ENCODE peak calls at places on chromosome X, in ten cellular contexts. One of them, this sample, is unnamed.

GRCh38 chrX:150767475-150768131 is 74.4 kb downstream of the MTMR1 start:
- DNase-seq in stromal cell of bone marrow: peak
- DNase-seq in activated B cell treated with CpG ODN at 0.5 μM for 24 hours: no peak
- DNase-seq in body of pancreas: no peak
- DNase-seq in Kasumi-1: peak
- DNase-seq in natural killer cell: no peak
- DNase-seq in nephron progenitor cell: no peak
- DNase-seq in AG10803: peak
- DNase-seq in endothelial cell: no peak
- DNase-seq in posterior vena cava: no peak
- DNase-seq in this sample: no peak

GRCh38 chrX:113644426-113644825 is 803.8 kb upstream of the AMOT start:
- DNase-seq in stromal cell of bone marrow: no peak
- DNase-seq in activated B cell treated with CpG ODN at 0.5 μM for 24 hours: no peak
- DNase-seq in body of pancreas: no peak
- DNase-seq in Kasumi-1: no peak
- DNase-seq in natural killer cell: no peak
- DNase-seq in nephron progenitor cell: no peak
- DNase-seq in AG10803: peak
- DNase-seq in endothelial cell: no peak
- DNase-seq in posterior vena cava: no peak
- DNase-seq in this sample: no peak

GRCh38 chrX:115452256-115452655 is 108.7 kb upstream of the PLS3 start:
- DNase-seq in stromal cell of bone marrow: no peak
- DNase-seq in activated B cell treated with CpG ODN at 0.5 μM for 24 hours: no peak
- DNase-seq in body of pancreas: no peak
- DNase-seq in Kasumi-1: no peak
- DNase-seq in natural killer cell: no peak
- DNase-seq in nephron progenitor cell: no peak
- DNase-seq in AG10803: peak
- DNase-seq in endothelial cell: no peak
- DNase-seq in posterior vena cava: no peak
- DNase-seq in this sample: no peak

GRCh38 chrX:83077606-83078005 is 430.5 kb upstream of the POU3F4 start:
- DNase-seq in stromal cell of bone marrow: no peak
- DNase-seq in activated B cell treated with CpG ODN at 0.5 μM for 24 hours: no peak
- DNase-seq in body of pancreas: no peak
- DNase-seq in Kasumi-1: no peak
- DNase-seq in natural killer cell: no peak
- DNase-seq in nephron progenitor cell: no peak
- DNase-seq in AG10803: no peak
- DNase-seq in endothelial cell: no peak
- DNase-seq in posterior vena cava: no peak
- DNase-seq in this sample: no peak

GRCh38 chrX:67749536-67749935 is 205.7 kb downstream of the AR start:
- DNase-seq in stromal cell of bone marrow: no peak
- DNase-seq in activated B cell treated with CpG ODN at 0.5 μM for 24 hours: no peak
- DNase-seq in body of pancreas: no peak
- DNase-seq in Kasumi-1: no peak
- DNase-seq in natural killer cell: no peak
- DNase-seq in nephron progenitor cell: no peak
- DNase-seq in AG10803: peak
- DNase-seq in endothelial cell: no peak
- DNase-seq in posterior vena cava: no peak
- DNase-seq in this sample: no peak

GRCh38 chrX:41087219-41087618 is 2.0 kb downstream of the USP9X start:
- DNase-seq in stromal cell of bone marrow: no peak
- DNase-seq in activated B cell treated with CpG ODN at 0.5 μM for 24 hours: no peak
- DNase-seq in body of pancreas: no peak
- DNase-seq in Kasumi-1: no peak
- DNase-seq in natural killer cell: no peak
- DNase-seq in nephron progenitor cell: no peak
- DNase-seq in AG10803: no peak
- DNase-seq in endothelial cell: no peak
- DNase-seq in posterior vena cava: no peak
- DNase-seq in this sample: no peak

GRCh38 chrX:13646154-13646549 is 6.8 kb upstream of the TCEANC start:
- DNase-seq in stromal cell of bone marrow: no peak
- DNase-seq in activated B cell treated with CpG ODN at 0.5 μM for 24 hours: no peak
- DNase-seq in body of pancreas: peak
- DNase-seq in Kasumi-1: peak
- DNase-seq in natural killer cell: no peak
- DNase-seq in nephron progenitor cell: peak
- DNase-seq in AG10803: peak
- DNase-seq in endothelial cell: peak
- DNase-seq in posterior vena cava: peak
- DNase-seq in this sample: peak

GRCh38 chrX:43881410-43882293 is 598 bp downstream of the MAOB start:
- DNase-seq in stromal cell of bone marrow: no peak
- DNase-seq in activated B cell treated with CpG ODN at 0.5 μM for 24 hours: no peak
- DNase-seq in body of pancreas: peak
- DNase-seq in Kasumi-1: no peak
- DNase-seq in natural killer cell: no peak
- DNase-seq in nephron progenitor cell: no peak
- DNase-seq in AG10803: peak
- DNase-seq in endothelial cell: no peak
- DNase-seq in posterior vena cava: no peak
- DNase-seq in this sample: no peak

GRCh38 chrX:115689931-115690330 is 129.0 kb downstream of the PLS3 start:
- DNase-seq in stromal cell of bone marrow: no peak
- DNase-seq in activated B cell treated with CpG ODN at 0.5 μM for 24 hours: no peak
- DNase-seq in body of pancreas: no peak
- DNase-seq in Kasumi-1: no peak
- DNase-seq in natural killer cell: no peak
- DNase-seq in nephron progenitor cell: no peak
- DNase-seq in AG10803: peak
- DNase-seq in endothelial cell: no peak
- DNase-seq in posterior vena cava: no peak
- DNase-seq in this sample: no peak

GRCh38 chrX:672931-673330 is 42.3 kb downstream of the SHOX start:
- DNase-seq in stromal cell of bone marrow: no peak
- DNase-seq in activated B cell treated with CpG ODN at 0.5 μM for 24 hours: no peak
- DNase-seq in body of pancreas: no peak
- DNase-seq in Kasumi-1: no peak
- DNase-seq in natural killer cell: no peak
- DNase-seq in nephron progenitor cell: no peak
- DNase-seq in AG10803: no peak
- DNase-seq in endothelial cell: no peak
- DNase-seq in posterior vena cava: no peak
- DNase-seq in this sample: no peak

GRCh38 chrX:109533631-109534030 is 3.0 kb upstream of the NXT2 start:
- DNase-seq in stromal cell of bone marrow: peak
- DNase-seq in activated B cell treated with CpG ODN at 0.5 μM for 24 hours: no peak
- DNase-seq in body of pancreas: peak
- DNase-seq in Kasumi-1: no peak
- DNase-seq in natural killer cell: no peak
- DNase-seq in nephron progenitor cell: no peak
- DNase-seq in AG10803: peak
- DNase-seq in endothelial cell: no peak
- DNase-seq in posterior vena cava: no peak
- DNase-seq in this sample: no peak

GRCh38 chrX:39577976-39578962 is 519.5 kb downstream of the BCOR start:
- DNase-seq in stromal cell of bone marrow: no peak
- DNase-seq in activated B cell treated with CpG ODN at 0.5 μM for 24 hours: peak
- DNase-seq in body of pancreas: no peak
- DNase-seq in Kasumi-1: no peak
- DNase-seq in natural killer cell: peak
- DNase-seq in nephron progenitor cell: no peak
- DNase-seq in AG10803: peak
- DNase-seq in endothelial cell: no peak
- DNase-seq in posterior vena cava: no peak
- DNase-seq in this sample: no peak

GRCh38 chrX:133495464-133496391 is 80.4 kb upstream of the GPC4 start:
- DNase-seq in stromal cell of bone marrow: peak
- DNase-seq in activated B cell treated with CpG ODN at 0.5 μM for 24 hours: no peak
- DNase-seq in body of pancreas: peak
- DNase-seq in Kasumi-1: no peak
- DNase-seq in natural killer cell: no peak
- DNase-seq in nephron progenitor cell: no peak
- DNase-seq in AG10803: peak
- DNase-seq in endothelial cell: no peak
- DNase-seq in posterior vena cava: peak
- DNase-seq in this sample: peak

GRCh38 chrX:25003066-25003849 is 12.5 kb downstream of the ARX start:
- DNase-seq in stromal cell of bone marrow: no peak
- DNase-seq in activated B cell treated with CpG ODN at 0.5 μM for 24 hours: no peak
- DNase-seq in body of pancreas: peak
- DNase-seq in Kasumi-1: no peak
- DNase-seq in natural killer cell: no peak
- DNase-seq in nephron progenitor cell: peak
- DNase-seq in AG10803: no peak
- DNase-seq in endothelial cell: no peak
- DNase-seq in posterior vena cava: no peak
- DNase-seq in this sample: no peak

GRCh38 chrX:104098151-104098808 is 14.0 kb upstream of the ZCCHC18 start:
- DNase-seq in stromal cell of bone marrow: peak
- DNase-seq in activated B cell treated with CpG ODN at 0.5 μM for 24 hours: no peak
- DNase-seq in body of pancreas: peak
- DNase-seq in Kasumi-1: peak
- DNase-seq in natural killer cell: no peak
- DNase-seq in nephron progenitor cell: peak
- DNase-seq in AG10803: peak
- DNase-seq in endothelial cell: peak
- DNase-seq in posterior vena cava: no peak
- DNase-seq in this sample: peak

GRCh38 chrX:44035576-44035975 is 62.4 kb upstream of the NDP start:
- DNase-seq in stromal cell of bone marrow: no peak
- DNase-seq in activated B cell treated with CpG ODN at 0.5 μM for 24 hours: no peak
- DNase-seq in body of pancreas: no peak
- DNase-seq in Kasumi-1: no peak
- DNase-seq in natural killer cell: no peak
- DNase-seq in nephron progenitor cell: no peak
- DNase-seq in AG10803: no peak
- DNase-seq in endothelial cell: no peak
- DNase-seq in posterior vena cava: no peak
- DNase-seq in this sample: no peak

This sample was measured in prostate gland.